ENCODE peak calls at places on chromosome 19, in ten cellular contexts. T is fibroblast of lung; R is ovary; G is CD8-positive, alpha-beta T cell; F is K562; J is WERI-Rb-1; B is fibroblast of pulmonary artery; L is activated B cell treated with CpG ODN at 0.5 μM for 24 hours; Z is GM23338; I is AG04450. X is an unnamed sample.
A peak's percentile ranks its signal among the peaks of the same experiment; 100 is the strongest.

GRCh38 chr19:35107541-35107939 is 8.1 kb upstream of the FXYD3 start:
- DNase-seq in G (no peak), R (no peak), I (no peak), L (no peak), B (peak; percentile 58), Z (no peak), J (no peak), T (peak; percentile 49), F (peak; percentile 68), X (no peak)

GRCh38 chr19:47445937-47446402 is 25.7 kb downstream of the SLC8A2 start:
- DNase-seq in R (no peak), F (peak; percentile 72), L (peak; percentile 46), B (peak; percentile 50), J (no peak), Z (peak; percentile 67), G (peak; percentile 73), T (no peak), I (no peak), X (no peak)

GRCh38 chr19:2167896-2168618 is 4.3 kb downstream of the DOT1L start:
- DNase-seq in I (no peak), Z (no peak), J (peak; percentile 52), T (peak; percentile 61), F (no peak), G (peak; percentile 7), R (peak; percentile 53), B (peak; percentile 62), L (peak; percentile 76), X (no peak)

GRCh38 chr19:49056101-49056901 is 1.2 kb downstream of the CGB7 start:
- DNase-seq in L (peak; percentile 72), Z (peak; percentile 76), I (no peak), J (peak; percentile 72), G (peak; percentile 51), B (peak; percentile 31), T (peak; percentile 59), R (peak; percentile 44), F (peak; percentile 91), X (peak; percentile 4)

GRCh38 chr19:42303876-42304275 is 1.5 kb upstream of the PAFAH1B3 start:
- DNase-seq in Z (no peak), F (no peak), L (no peak), J (no peak), T (no peak), I (no peak), G (no peak), R (no peak), B (no peak), X (no peak)

GRCh38 chr19:3350014-3350663 is 16.2 kb upstream of the NFIC start:
- DNase-seq in L (no peak), J (no peak), F (no peak), B (no peak), T (no peak), Z (no peak), G (no peak), I (no peak), R (no peak), X (no peak)

GRCh38 chr19:18883530-18884304 is 12.2 kb downstream of the CERS1 start:
- DNase-seq in T (no peak), G (no peak), Z (no peak), I (no peak), R (no peak), L (no peak), F (no peak), B (no peak), J (no peak), X (no peak)

GRCh38 chr19:29303035-29303706 is 90.2 kb upstream of the UQCRFS1 start:
- DNase-seq in R (no peak), G (no peak), B (no peak), T (no peak), I (no peak), F (no peak), J (no peak), Z (no peak), L (no peak), X (no peak)

GRCh38 chr19:729564-730381 is 21.0 kb downstream of the PALM start:
- DNase-seq in I (no peak), R (no peak), T (no peak), Z (no peak), L (no peak), F (no peak), G (no peak), B (no peak), J (no peak), X (no peak)

GRCh38 chr19:35160629-35161433 is 6.3 kb downstream of the FXYD5 start:
- DNase-seq in I (no peak), Z (no peak), R (no peak), B (no peak), F (no peak), G (no peak), J (no peak), L (no peak), T (no peak), X (no peak)

GRCh38 chr19:54178581-54179261 is 5.8 kb upstream of the TMC4 start:
- DNase-seq in B (no peak), I (no peak), J (no peak), R (no peak), Z (peak; percentile 91), T (no peak), G (no peak), L (no peak), F (no peak), X (no peak)

GRCh38 chr19:3162418-3163229 is 15.9 kb upstream of the S1PR4 start:
- DNase-seq in T (no peak), I (no peak), J (no peak), R (no peak), B (peak; percentile 38), F (peak; percentile 74), Z (peak; percentile 52), G (no peak), L (no peak), X (no peak)

GRCh38 chr19:54137913-54138776 is 583 bp downstream of the CNOT3 start:
- DNase-seq in I (no peak), R (no peak), G (no peak), L (no peak), Z (peak; percentile 47), J (no peak), F (peak; percentile 77), B (no peak), T (no peak), X (no peak)

GRCh38 chr19:55529636-55530230 is 7.2 kb downstream of the SBK2 start:
- DNase-seq in L (no peak), B (no peak), Z (no peak), J (no peak), T (no peak), G (no peak), F (no peak), R (no peak), I (no peak), X (no peak)

GRCh38 chr19:8363803-8364771 is at the start of gene ANGPTL4:
- DNase-seq in F (peak; percentile 76), T (peak; percentile 50), J (peak; percentile 74), R (peak; percentile 79), Z (peak; percentile 84), G (no peak), L (no peak), B (peak; percentile 88), I (no peak), X (no peak)

GRCh38 chr19:11587302-11587972 is 9.8 kb upstream of the ZNF627 start:
- DNase-seq in G (peak; percentile 63), F (peak; percentile 79), R (peak; percentile 82), I (peak; percentile 20), B (peak; percentile 74), L (peak; percentile 76), T (peak; percentile 38), Z (peak; percentile 85), J (peak; percentile 76), X (no peak)

GRCh38 chr19:46975011-46975917 is 44.4 kb upstream of the NPAS1 start:
- DNase-seq in R (no peak), G (no peak), Z (no peak), I (no peak), B (no peak), L (no peak), J (peak; percentile 44), T (peak; percentile 54), F (no peak), X (no peak)

GRCh38 chr19:10096615-10096963 is 5.9 kb downstream of the ANGPTL6 start:
- DNase-seq in L (no peak), J (no peak), R (peak; percentile 50), F (no peak), I (no peak), T (no peak), G (no peak), B (no peak), Z (no peak), X (no peak)

GRCh38 chr19:29660835-29661234 is 4.4 kb upstream of the PLEKHF1 start:
- DNase-seq in L (no peak), G (no peak), F (no peak), J (no peak), T (no peak), B (no peak), Z (no peak), I (no peak), R (no peak), X (no peak)

DNA sequence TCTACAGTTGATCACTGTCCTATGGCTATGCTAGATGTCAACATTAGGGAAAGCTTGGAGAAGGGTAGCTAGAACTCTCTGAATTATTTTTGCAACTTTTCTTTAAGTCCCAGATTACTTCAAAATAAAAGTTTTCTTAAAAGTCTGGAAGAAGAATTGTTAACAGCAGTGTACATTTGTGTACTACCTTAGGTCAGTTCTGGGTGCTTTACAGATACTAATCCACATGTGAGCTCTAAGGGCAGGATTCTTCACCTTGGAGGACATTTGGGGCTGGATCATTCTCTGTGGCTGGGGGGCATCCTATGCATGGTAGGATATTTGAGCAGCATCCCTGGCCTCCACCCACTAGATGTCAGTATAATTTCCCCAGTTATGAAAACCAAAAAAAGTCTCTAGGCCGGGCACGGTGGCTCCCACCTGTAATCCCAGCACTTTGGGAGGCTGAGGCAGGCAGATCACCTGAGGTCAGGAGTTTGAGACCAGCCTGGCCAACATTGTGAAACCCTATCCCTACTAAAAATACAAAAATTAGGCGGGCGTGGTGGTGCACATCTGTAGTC is 2.8 kb downstream of the BRME1 start:
- DNase-seq in I (no peak), B (peak; percentile 20), T (no peak), J (peak; percentile 31), R (no peak), G (no peak), F (no peak), Z (peak; percentile 65), L (no peak), X (no peak)
- TF ChIP-seq CTCF in I (peak; percentile 26), B (peak; percentile 38), T (peak; percentile 20), J (peak; percentile 53), R (no peak), G (peak; percentile 10), F (peak; percentile 48), Z (peak; percentile 67), L (no peak), X (peak; percentile 37)

GRCh38 chr19:17865364-17866311 is 5.9 kb downstream of the RPL18A start:
- DNase-seq in F (peak; percentile 45), G (no peak), J (peak; percentile 53), L (no peak), B (no peak), Z (peak; percentile 40), T (no peak), I (no peak), R (no peak), X (no peak)
- TF ChIP-seq CTCF in F (no peak), G (no peak), J (no peak), L (no peak), B (no peak), Z (no peak), T (no peak), I (no peak), R (no peak), X (no peak)

GRCh38 chr19:23686622-23687423 is at the start of gene ZNF675:
- DNase-seq in L (peak; percentile 75), J (peak; percentile 93), B (peak; percentile 92), F (peak; percentile 87), R (peak; percentile 84), T (peak; percentile 92), G (peak; percentile 79), Z (peak; percentile 97), I (peak; percentile 68), X (peak; percentile 78)
- TF ChIP-seq CTCF in L (no peak), J (no peak), B (no peak), F (no peak), R (no peak), T (no peak), G (no peak), Z (no peak), I (peak; percentile 5), X (no peak)

GRCh38 chr19:39825531-39826076 is 8.4 kb downstream of the DYRK1B start:
- DNase-seq in I (no peak), T (no peak), Z (no peak), F (no peak), J (no peak), G (no peak), B (no peak), L (no peak), R (no peak), X (no peak)
- TF ChIP-seq CTCF in I (no peak), T (no peak), Z (no peak), F (no peak), J (no peak), G (no peak), B (no peak), L (no peak), R (no peak), X (no peak)

X was measured in kidney epithelial cell.